ENCODE peak calls at places on chromosomes 5 and 9, in six cellular contexts. M, K, Q, U, P and C are unnamed samples. For H3K4me1, the result is how much of the 10 kb centered on the place peaks cover.

GRCh38 chr5:132473019-132473531 is 17.5 kb downstream of the IRF1 start:
- DNase-seq in M (no peak), K (no peak), Q (no peak), U (no peak), P (peak), C (peak)

GRCh38 chr9:70590264-70590646 is 175.8 kb upstream of the KLF9 start:
- DNase-seq in M (no peak), K (no peak), Q (no peak), U (peak), P (no peak), C (no peak)

GRCh38 chr9:125959980-125960619 is 212.9 kb downstream of the PBX3 start:
- DNase-seq in M (no peak), K (no peak), Q (no peak), U (no peak), P (no peak), C (no peak)

GRCh38 chr9:136438909-136439549 is 616 bp downstream of the INPP5E start:
- DNase-seq in M (peak), K (peak), Q (no peak), U (peak), P (peak), C (peak)

GRCh38 chr5:50968296-50969206 is 302.1 kb downstream of the PARP8 start:
- DNase-seq in M (no peak), K (peak), Q (no peak), U (peak), P (no peak), C (no peak)

GRCh38 chr5:103114440-103114839 is 5.5 kb downstream of the GIN1 start:
- DNase-seq in M (peak), K (no peak), Q (no peak), U (no peak), P (no peak), C (no peak)

GRCh38 chr9:21902112-21902511 is 92.1 kb downstream of the CDKN2A start:
- DNase-seq in M (peak), K (no peak), Q (no peak), U (no peak), P (no peak), C (peak)

GRCh38 chr5:133398646-133399081 is 213.7 kb downstream of the FSTL4 start:
- DNase-seq in M (no peak), K (no peak), Q (no peak), U (no peak), P (no peak), C (no peak)

GRCh38 chr5:103385722-103386121 is 127.2 kb downstream of the MACIR start:
- DNase-seq in M (no peak), K (no peak), Q (no peak), U (no peak), P (no peak), C (no peak)

GRCh38 chr5:123610665-123611406 is 98.9 kb downstream of the CSNK1G3 start:
- DNase-seq in M (peak), K (peak), Q (peak), U (peak), P (peak), C (peak)

GRCh38 chr5:142821733-142822487 is 51.7 kb downstream of the ARHGAP26 start:
- DNase-seq in M (peak), K (no peak), Q (peak), U (peak), P (no peak), C (no peak)

GRCh38 chr5:64330728-64331231 is 165.1 kb downstream of the RNF180 start:
- DNase-seq in M (no peak), K (no peak), Q (no peak), U (no peak), P (no peak), C (no peak)

GRCh38 chr5:80213467-80213866 is 42.4 kb downstream of the SERINC5 start:
- DNase-seq in M (no peak), K (no peak), Q (no peak), U (no peak), P (no peak), C (peak)

GRCh38 chr5:123874600-123875201 is 362.7 kb downstream of the CSNK1G3 start:
- DNase-seq in M (no peak), K (no peak), Q (no peak), U (peak), P (no peak), C (no peak)

GRCh38 chr9:124040186-124040920 is 28.8 kb downstream of the LHX2 start:
- DNase-seq in M (no peak), K (peak), Q (no peak), U (peak), P (no peak), C (no peak)

GRCh38 chr9:5715548-5716127 is 86.7 kb downstream of the RIC1 start:
- DNase-seq in M (no peak), K (no peak), Q (no peak), U (no peak), P (no peak), C (no peak)

GRCh38 chr5:179930788-179931473 is 23.2 kb upstream of the TBC1D9B start:
- DNase-seq in M (no peak), K (no peak), Q (no peak), U (no peak), P (no peak), C (no peak)

GRCh38 chr5:122183098-122183794 is 53.9 kb downstream of the ZNF474 start:
- DNase-seq in M (peak), K (no peak), Q (no peak), U (peak), P (no peak), C (no peak)

GRCh38 chr5:56145511-56145910 is 87.6 kb downstream of the ANKRD55 start:
- DNase-seq in M (no peak), K (no peak), Q (no peak), U (no peak), P (no peak), C (no peak)

GRCh38 chr5:9534881-9535517 is 10.9 kb downstream of the SEMA5A start:
- DNase-seq in M (no peak), K (no peak), Q (no peak), U (no peak), P (no peak), C (no peak)

GRCh38 chr5:54765327-54765726 is 220.1 kb downstream of the ESM1 start:
- DNase-seq in M (no peak), K (no peak), Q (no peak), U (no peak), P (no peak), C (no peak)

GRCh38 chr5:137320056-137321045 is 178.8 kb downstream of the SPOCK1 start:
- DNase-seq in M (peak), K (peak), Q (peak), U (peak), P (peak), C (peak)

GRCh38 chr5:55534436-55535198 is at the start of gene PLPP1:
- DNase-seq in M (peak), K (peak), Q (peak), U (peak), P (peak), C (peak)

GRCh38 chr9:128892223-128892892 is 10.4 kb downstream of the LRRC8A start:
- DNase-seq in M (peak), K (no peak), Q (no peak), U (peak), P (no peak), C (no peak)

GRCh38 chr9:133874061-133874638 is 118.0 kb downstream of the VAV2 start:
- DNase-seq in M (peak), K (peak), Q (peak), U (peak), P (no peak), C (no peak)

GRCh38 chr5:11261226-11261625 is 500.2 kb upstream of the DAP start:
- DNase-seq in M (no peak), K (no peak), Q (no peak), U (no peak), P (no peak), C (no peak)

GRCh38 chr5:98564836-98565235 is 208.6 kb upstream of the RGMB start:
- DNase-seq in M (no peak), K (no peak), Q (no peak), U (no peak), P (no peak), C (no peak)

GRCh38 chr5:98570010-98570409 is 203.5 kb upstream of the RGMB start:
- DNase-seq in M (peak), K (no peak), Q (no peak), U (peak), P (no peak), C (no peak)

GRCh38 chr5:98568336-98568735 is 205.1 kb upstream of the RGMB start:
- DNase-seq in M (no peak), K (no peak), Q (no peak), U (peak), P (no peak), C (no peak)

GRCh38 chr5:98569288-98569687 is 204.2 kb upstream of the RGMB start:
- DNase-seq in M (no peak), K (no peak), Q (no peak), U (no peak), P (no peak), C (no peak)

GRCh38 chr5:98563885-98564653 is 209.4 kb upstream of the RGMB start:
- DNase-seq in M (no peak), K (no peak), Q (no peak), U (no peak), P (no peak), C (no peak)
- H3K4me1 ChIP-seq in M (under half), K (under half), Q (under half), U (under half), P (under half), C (under half)

DNA sequence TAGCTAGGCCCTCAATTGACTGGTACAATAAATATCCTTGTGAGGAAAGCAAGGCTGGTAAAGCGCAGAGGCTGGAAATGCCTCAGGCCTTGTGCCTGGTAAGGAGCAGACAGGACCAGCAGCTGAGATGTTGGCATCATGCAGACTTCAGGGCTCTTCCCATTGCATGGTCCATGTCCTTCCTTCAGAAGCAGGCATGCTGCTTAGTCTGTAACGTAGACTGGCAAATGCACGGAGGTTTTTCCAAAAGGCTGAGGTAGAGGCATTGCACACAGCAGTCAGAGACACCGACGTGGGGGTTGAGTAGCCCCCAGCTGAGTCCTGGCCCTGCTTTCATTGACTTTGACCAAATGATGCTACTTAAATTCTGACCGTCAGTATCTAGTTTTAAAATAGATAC is 87.1 kb downstream of the ADRB2 start:
- DNase-seq in M (no peak), K (no peak), Q (no peak), U (no peak), P (no peak), C (no peak)
- H3K4me2 ChIP-seq in M (peak), K (peak), Q (peak), U (peak), P (no peak), C (no peak)

DNA sequence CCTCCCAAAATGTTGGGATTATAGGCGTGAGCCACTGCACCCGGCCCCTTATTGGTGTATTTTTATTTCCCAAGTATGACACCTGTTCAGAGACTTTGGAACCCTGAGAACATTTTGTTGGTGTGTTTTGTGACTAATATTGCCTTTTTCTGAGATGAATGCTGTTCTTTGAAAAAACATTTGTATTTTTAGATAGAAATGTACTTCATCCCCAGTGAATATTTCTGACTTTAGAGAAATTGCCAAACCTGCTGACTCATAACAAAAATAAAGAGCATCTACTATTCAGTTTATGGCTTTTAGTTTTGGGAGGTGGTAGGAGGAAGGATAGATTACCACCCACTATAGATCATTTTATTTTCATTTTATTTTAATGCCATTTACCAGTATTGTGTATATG is 81.2 kb downstream of the TMC1 start:
- DNase-seq in M (no peak), K (no peak), Q (no peak), U (peak), P (no peak), C (no peak)
- TF ChIP-seq EZH2phosphoT487 in M (no peak), K (no peak), Q (no peak), U (no peak), P (no peak), C (no peak)

DNA sequence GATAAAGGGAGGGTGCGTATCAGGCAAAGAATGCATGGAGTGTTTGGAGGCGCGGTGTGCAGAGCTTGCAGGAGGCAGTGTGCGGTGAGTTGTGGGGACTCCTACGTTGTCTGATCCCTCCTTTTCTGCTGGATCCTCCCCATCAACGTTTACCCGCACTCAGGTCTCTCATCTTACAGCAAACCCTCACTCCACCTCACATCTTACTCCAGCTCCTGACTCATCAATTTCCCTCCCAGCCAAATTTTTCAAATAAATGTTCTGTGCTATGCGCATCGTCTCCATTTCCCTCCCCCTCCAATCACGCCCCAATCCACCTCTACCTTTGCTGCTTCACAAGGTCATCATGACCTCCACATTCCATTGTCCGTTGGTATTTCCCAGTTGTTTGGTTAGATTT is 138.9 kb upstream of the KLF4 start:
- DNase-seq in M (no peak), K (no peak), Q (no peak), U (no peak), P (no peak), C (no peak)
- H3K4me1 ChIP-seq in M (under half), K (under half), Q (under half), U (under half), P (under half), C (under half)

GRCh38 chr5:78540335-78541057 is 108.1 kb downstream of the LHFPL2 start:
- DNase-seq in M (no peak), K (no peak), Q (no peak), U (no peak), P (no peak), C (no peak)

GRCh38 chr5:78543916-78544315 is 104.7 kb downstream of the LHFPL2 start:
- DNase-seq in M (no peak), K (no peak), Q (no peak), U (no peak), P (no peak), C (no peak)

GRCh38 chr5:78543292-78543691 is 105.3 kb downstream of the LHFPL2 start:
- DNase-seq in M (no peak), K (no peak), Q (no peak), U (no peak), P (no peak), C (no peak)

GRCh38 chr5:78541058-78541624 is 107.4 kb downstream of the LHFPL2 start:
- DNase-seq in M (no peak), K (no peak), Q (no peak), U (no peak), P (no peak), C (no peak)

DNA sequence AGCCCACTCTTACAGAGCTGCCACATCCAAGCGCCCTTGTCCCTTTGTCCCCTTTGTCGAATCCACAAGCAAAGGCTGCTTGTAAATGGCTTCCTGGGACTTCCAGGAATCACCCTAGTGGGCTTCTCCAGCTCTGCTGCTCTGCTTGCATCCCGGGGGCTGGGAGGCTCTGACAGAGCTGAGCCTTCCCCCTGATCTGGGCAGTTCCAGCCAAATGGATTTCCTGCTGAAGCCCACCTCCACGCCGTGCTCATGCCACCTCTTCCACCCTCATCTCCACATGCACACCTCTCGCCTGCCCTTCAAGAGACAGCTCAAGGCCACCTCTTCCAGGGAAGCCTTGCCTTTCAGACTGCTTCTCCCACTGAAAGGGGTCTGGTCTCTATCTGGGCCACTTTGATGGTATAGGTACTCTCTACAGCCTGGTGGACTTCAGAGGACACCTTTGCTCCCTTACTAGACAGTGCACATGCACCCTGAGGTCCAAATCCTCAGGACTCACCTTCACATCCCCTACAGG is 106.2 kb downstream of the LHFPL2 start:
- DNase-seq in M (no peak), K (no peak), Q (no peak), U (no peak), P (no peak), C (no peak)
- H3K4me2 ChIP-seq in M (no peak), K (peak), Q (no peak), U (no peak), P (no peak), C (no peak)

GRCh38 chr5:71884926-71885325 is 165.9 kb downstream of the CARTPT start:
- DNase-seq in M (peak), K (no peak), Q (no peak), U (no peak), P (no peak), C (no peak)

GRCh38 chr5:71877511-71877910 is 158.4 kb downstream of the CARTPT start:
- DNase-seq in M (no peak), K (no peak), Q (no peak), U (no peak), P (no peak), C (peak)

GRCh38 chr5:71882826-71883744 is 164.0 kb downstream of the CARTPT start:
- DNase-seq in M (peak), K (peak), Q (no peak), U (peak), P (no peak), C (no peak)

GRCh38 chr5:71883745-71884103 is 164.6 kb downstream of the CARTPT start:
- DNase-seq in M (no peak), K (no peak), Q (no peak), U (no peak), P (no peak), C (no peak)

DNA sequence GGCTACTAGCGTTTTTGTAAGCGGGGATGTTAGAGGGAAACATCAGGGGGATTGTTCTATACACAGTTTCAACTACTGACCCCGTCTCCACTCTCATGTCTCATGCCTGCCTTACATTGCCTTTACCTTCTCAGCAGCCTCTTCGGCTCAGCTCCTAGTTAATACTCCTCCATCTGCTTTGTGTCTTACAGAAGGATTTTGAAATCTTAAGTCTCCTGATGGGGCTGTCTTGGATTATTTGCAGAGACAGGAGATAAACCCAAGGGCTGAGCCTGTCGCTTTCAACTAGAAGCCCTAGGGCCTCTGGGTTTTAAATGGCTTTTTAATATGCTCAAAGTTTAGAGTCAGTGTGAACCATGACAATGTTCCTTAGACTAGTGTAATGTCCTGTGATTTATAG is 161.5 kb downstream of the CARTPT start:
- DNase-seq in M (no peak), K (no peak), Q (no peak), U (no peak), P (no peak), C (no peak)
- TF ChIP-seq EZH2phosphoT487 in M (no peak), K (no peak), Q (no peak), U (no peak), P (no peak), C (no peak)

GRCh38 chr5:52727568-52727967 is 60.1 kb upstream of the ITGA1 start:
- DNase-seq in M (peak), K (no peak), Q (no peak), U (peak), P (no peak), C (no peak)
- H3K4me1 ChIP-seq in M (under half), K (under half), Q (under half), U (under half), P (under half), C (under half)

DNA sequence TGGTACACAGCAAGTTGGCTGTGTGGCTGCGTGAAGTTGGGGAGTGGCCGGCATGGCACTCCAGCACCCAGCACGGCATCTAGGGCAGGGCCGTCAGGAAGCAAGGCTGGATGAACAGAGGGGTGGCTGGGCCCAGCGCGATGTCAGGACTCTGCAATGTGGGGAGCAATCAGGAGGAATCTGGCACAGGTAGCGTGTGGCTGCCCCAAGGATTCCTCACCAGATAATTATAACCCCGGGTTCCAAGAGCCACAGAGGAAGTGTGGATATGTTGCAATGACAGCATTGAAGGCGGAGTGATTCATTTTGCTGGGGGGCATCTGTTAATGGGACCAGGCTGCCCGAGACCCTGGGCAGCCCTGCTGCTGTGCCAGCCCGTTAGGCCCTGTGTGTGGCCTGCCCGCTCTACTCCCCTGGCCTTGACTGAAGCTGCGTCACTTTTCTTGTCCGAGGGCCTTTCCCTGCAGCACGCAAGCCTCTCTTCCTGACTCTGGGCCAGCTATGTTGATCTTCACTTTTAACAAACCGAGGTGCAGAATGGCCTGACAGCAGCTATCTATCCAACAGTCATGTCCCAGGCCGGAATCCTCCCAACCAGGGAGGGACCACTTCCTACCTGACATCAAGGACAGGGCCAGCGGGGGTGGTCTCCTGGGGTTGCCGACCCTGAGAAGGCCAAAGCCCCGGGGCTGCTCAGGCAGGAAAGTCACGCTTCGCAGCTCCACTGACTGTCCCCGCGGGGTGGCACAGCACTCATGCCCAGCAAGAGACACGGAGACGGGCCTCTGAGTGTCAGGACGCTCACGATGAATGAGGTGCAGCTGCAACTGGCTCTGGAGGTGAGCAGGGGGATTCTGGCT is 118.0 kb upstream of the PHYKPL start:
- DNase-seq in M (no peak), K (peak), Q (no peak), U (no peak), P (no peak), C (no peak)
- H3K4me2 ChIP-seq in M (no peak), K (no peak), Q (no peak), U (no peak), P (no peak), C (no peak)

DNA sequence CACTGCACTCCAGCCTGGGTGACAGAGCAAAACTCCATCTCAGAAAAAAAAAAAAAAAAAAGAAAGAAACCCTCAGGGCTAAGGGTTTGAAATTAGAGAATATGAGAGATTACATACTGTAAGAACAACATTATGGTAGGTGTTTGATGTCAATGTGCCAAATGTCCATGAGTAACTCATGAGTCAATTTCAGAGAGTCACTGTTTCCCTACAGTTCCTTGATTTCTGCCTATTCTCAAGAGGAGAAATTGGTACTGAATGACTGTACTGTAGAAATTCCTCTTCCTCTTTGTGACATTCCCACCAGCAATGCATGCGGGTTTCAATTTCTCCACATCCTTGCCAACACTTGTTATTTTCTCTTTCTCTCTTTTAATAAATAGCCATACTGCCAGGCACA is 35.2 kb downstream of the MARVELD2 start:
- DNase-seq in M (peak), K (no peak), Q (peak), U (peak), P (no peak), C (no peak)
- TF ChIP-seq EZH2phosphoT487 in M (no peak), K (no peak), Q (no peak), U (no peak), P (no peak), C (no peak)